ENCODE peak calls at places on chromosomes 7 and 10, in five cellular contexts. One of them, this sample, is unnamed.

GRCh38 chr10:50561266-50561665 is 62.5 kb downstream of the SGMS1 start:
- DNase-seq in HepG2: no peak
- DNase-seq in GM12878: no peak
- DNase-seq in WTC11: no peak
- DNase-seq in K562: no peak
- DNase-seq in this sample: no peak

GRCh38 chr10:124106241-124106905 is 13.0 kb upstream of the CHST15 start:
- DNase-seq in GM12878: peak
- DNase-seq in HepG2: peak
- DNase-seq in WTC11: no peak
- DNase-seq in K562: no peak
- DNase-seq in this sample: no peak

GRCh38 chr7:90594791-90595317 is 1.3 kb upstream of the CDK14 start:
- DNase-seq in GM12878: no peak
- DNase-seq in K562: no peak
- DNase-seq in HepG2: no peak
- DNase-seq in WTC11: peak
- DNase-seq in this sample: no peak

GRCh38 chr10:97089209-97089865 is 96.4 kb downstream of the SLIT1 start:
- DNase-seq in GM12878: no peak
- DNase-seq in WTC11: no peak
- DNase-seq in K562: no peak
- DNase-seq in HepG2: no peak
- DNase-seq in this sample: no peak

GRCh38 chr10:118522791-118523498 is 72.5 kb downstream of the PRLHR start:
- DNase-seq in HepG2: no peak
- DNase-seq in GM12878: no peak
- DNase-seq in K562: no peak
- DNase-seq in WTC11: no peak
- DNase-seq in this sample: no peak

GRCh38 chr10:6061056-6061455 is 1.1 kb downstream of the IL2RA start:
- DNase-seq in K562: no peak
- DNase-seq in WTC11: no peak
- DNase-seq in HepG2: no peak
- DNase-seq in GM12878: no peak
- DNase-seq in this sample: no peak

GRCh38 chr7:45881759-45882464 is 6.4 kb upstream of the IGFBP1 start:
- DNase-seq in GM12878: no peak
- DNase-seq in HepG2: peak
- DNase-seq in K562: no peak
- DNase-seq in WTC11: no peak
- DNase-seq in this sample: no peak

GRCh38 chr7:132899833-132900232 is 182.1 kb downstream of the CHCHD3 start:
- DNase-seq in GM12878: no peak
- DNase-seq in HepG2: no peak
- DNase-seq in WTC11: no peak
- DNase-seq in K562: no peak
- DNase-seq in this sample: no peak

GRCh38 chr7:115357213-115357999 is 435.5 kb downstream of the MDFIC start:
- DNase-seq in GM12878: no peak
- DNase-seq in WTC11: no peak
- DNase-seq in HepG2: no peak
- DNase-seq in K562: no peak
- DNase-seq in this sample: no peak

GRCh38 chr7:55365103-55365679 is at the start of gene LANCL2:
- DNase-seq in GM12878: no peak
- DNase-seq in WTC11: peak
- DNase-seq in HepG2: no peak
- DNase-seq in K562: peak
- DNase-seq in this sample: no peak

GRCh38 chr10:99788598-99789259 is 6.3 kb downstream of the ABCC2 start:
- DNase-seq in HepG2: no peak
- DNase-seq in K562: no peak
- DNase-seq in WTC11: no peak
- DNase-seq in GM12878: no peak
- DNase-seq in this sample: no peak

GRCh38 chr10:17134737-17135260 is 5.2 kb upstream of the CUBN start:
- DNase-seq in WTC11: no peak
- DNase-seq in K562: no peak
- DNase-seq in GM12878: no peak
- DNase-seq in HepG2: no peak
- DNase-seq in this sample: no peak

GRCh38 chr7:116417593-116418345 is 81.8 kb upstream of the CAV2 start:
- DNase-seq in HepG2: no peak
- DNase-seq in K562: no peak
- DNase-seq in GM12878: no peak
- DNase-seq in WTC11: no peak
- DNase-seq in this sample: no peak

GRCh38 chr7:21253740-21254687 is 173.9 kb upstream of the SP4 start:
- DNase-seq in WTC11: peak
- DNase-seq in K562: peak
- DNase-seq in HepG2: peak
- DNase-seq in GM12878: no peak
- DNase-seq in this sample: peak

GRCh38 chr10:70432101-70432500 is 9.4 kb downstream of the NODAL start:
- DNase-seq in K562: no peak
- DNase-seq in WTC11: no peak
- DNase-seq in HepG2: peak
- DNase-seq in GM12878: no peak
- DNase-seq in this sample: no peak

GRCh38 chr10:102322914-102323313 is 72.6 kb upstream of the NFKB2 start:
- DNase-seq in WTC11: no peak
- DNase-seq in K562: no peak
- DNase-seq in HepG2: no peak
- DNase-seq in GM12878: no peak
- DNase-seq in this sample: no peak

GRCh38 chr10:84340632-84341537 is 12.5 kb downstream of the CCSER2 start:
- DNase-seq in HepG2: no peak
- DNase-seq in WTC11: no peak
- DNase-seq in GM12878: no peak
- DNase-seq in K562: no peak
- DNase-seq in this sample: no peak

GRCh38 chr10:71782917-71783490 is 9.7 kb upstream of the VSIR start:
- DNase-seq in K562: no peak
- DNase-seq in HepG2: no peak
- DNase-seq in GM12878: no peak
- DNase-seq in WTC11: no peak
- DNase-seq in this sample: no peak

GRCh38 chr7:31408120-31408729 is 67.7 kb upstream of the NEUROD6 start:
- DNase-seq in WTC11: no peak
- DNase-seq in HepG2: no peak
- DNase-seq in K562: no peak
- DNase-seq in GM12878: no peak
- DNase-seq in this sample: no peak

GRCh38 chr7:22696672-22697071 is 30.3 kb upstream of the IL6 start:
- DNase-seq in WTC11: no peak
- DNase-seq in K562: peak
- DNase-seq in GM12878: no peak
- DNase-seq in HepG2: no peak
- DNase-seq in this sample: no peak

GRCh38 chr10:21516270-21517131 is 9.0 kb downstream of the SKIDA1 start:
- DNase-seq in K562: peak
- DNase-seq in GM12878: no peak
- DNase-seq in HepG2: no peak
- DNase-seq in WTC11: peak
- DNase-seq in this sample: no peak

GRCh38 chr10:70656489-70656888 is 15.8 kb upstream of the ADAMTS14 start:
- DNase-seq in K562: peak
- DNase-seq in GM12878: peak
- DNase-seq in HepG2: no peak
- DNase-seq in WTC11: no peak
- DNase-seq in this sample: no peak

GRCh38 chr10:130336612-130337304 is 200.6 kb downstream of the GLRX3 start:
- DNase-seq in WTC11: no peak
- DNase-seq in HepG2: no peak
- DNase-seq in K562: no peak
- DNase-seq in GM12878: no peak
- DNase-seq in this sample: peak

GRCh38 chr7:33067921-33068320 is 5.3 kb upstream of the NT5C3A start:
- DNase-seq in GM12878: no peak
- DNase-seq in WTC11: no peak
- DNase-seq in HepG2: no peak
- DNase-seq in K562: no peak
- DNase-seq in this sample: no peak
- TF ChIP-seq SP1 in GM12878: no peak
- TF ChIP-seq SP1 in WTC11: no peak
- TF ChIP-seq SP1 in HepG2: no peak
- TF ChIP-seq SP1 in K562: no peak
- TF ChIP-seq SP1 in this sample: no peak

DNA sequence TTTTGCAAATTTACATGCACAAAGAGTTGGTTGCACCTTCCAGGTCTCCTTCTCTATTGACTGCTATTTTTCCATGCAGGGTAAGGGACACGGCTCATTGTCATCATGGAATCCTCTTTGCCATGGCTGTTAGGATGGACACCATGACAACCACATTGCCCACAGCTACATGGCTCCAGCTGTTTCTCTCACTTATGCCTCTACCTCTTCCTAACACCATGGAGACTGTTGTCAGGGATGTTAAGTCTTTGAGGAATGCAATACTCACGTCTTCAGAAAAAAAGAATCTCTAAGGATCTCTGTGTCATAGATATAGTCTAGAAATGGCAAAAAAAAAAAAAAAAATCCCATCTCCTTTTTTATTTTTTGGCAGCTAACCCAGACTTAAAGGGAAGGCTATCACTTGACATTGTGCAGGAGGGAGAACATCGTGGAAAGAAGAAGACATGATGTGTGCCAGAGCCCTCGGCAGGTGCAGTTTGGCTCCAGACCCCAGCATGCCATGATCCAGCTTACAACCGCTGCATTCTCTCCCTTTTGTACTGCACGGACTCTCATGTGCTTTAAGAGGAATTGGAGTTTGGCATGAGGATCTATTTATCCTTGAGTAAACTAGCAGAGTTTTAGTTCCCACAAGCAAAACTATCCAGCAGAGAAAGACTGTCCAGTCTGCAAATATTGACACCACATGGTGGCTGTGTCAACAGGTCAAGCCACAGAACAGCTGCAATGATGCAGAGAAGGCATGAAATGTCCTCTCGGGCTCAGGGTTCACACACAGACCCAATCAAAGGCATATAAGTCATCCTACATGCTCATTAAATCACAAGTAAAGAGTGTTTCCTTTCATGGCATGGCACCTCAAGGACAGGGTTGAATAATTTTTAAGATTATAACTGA is 70.8 kb downstream of the FRMD4A start:
- DNase-seq in WTC11: no peak
- DNase-seq in K562: no peak
- DNase-seq in HepG2: peak
- DNase-seq in GM12878: no peak
- DNase-seq in this sample: no peak
- TF ChIP-seq USF2 in WTC11: no peak
- TF ChIP-seq USF2 in K562: no peak
- TF ChIP-seq USF2 in HepG2: peak
- TF ChIP-seq USF2 in GM12878: no peak
- TF ChIP-seq USF2 in this sample: no peak

DNA sequence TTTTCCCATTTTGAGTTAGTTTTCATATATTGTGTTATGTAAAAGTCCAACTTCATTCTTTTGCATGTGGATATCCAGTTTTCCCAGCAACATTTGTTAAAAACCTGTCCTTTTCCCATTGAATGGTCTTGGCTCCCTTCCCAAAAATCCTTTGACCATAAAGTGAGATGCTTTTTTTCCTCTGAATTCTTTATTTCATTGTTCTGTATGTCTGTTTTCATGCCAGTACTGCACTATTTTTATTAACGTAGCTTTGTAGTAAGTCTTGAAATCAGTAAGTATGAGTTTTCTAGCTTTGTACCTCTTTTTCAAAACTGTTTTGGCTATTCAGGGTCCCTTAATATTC is 20.0 kb downstream of the C1GALT1 start:
- DNase-seq in HepG2: no peak
- DNase-seq in K562: no peak
- DNase-seq in WTC11: no peak
- DNase-seq in GM12878: no peak
- DNase-seq in this sample: no peak
- TF ChIP-seq SP1 in HepG2: no peak
- TF ChIP-seq SP1 in K562: no peak
- TF ChIP-seq SP1 in WTC11: no peak
- TF ChIP-seq SP1 in GM12878: no peak
- TF ChIP-seq SP1 in this sample: no peak

GRCh38 chr10:105714728-105715127 is 1073.6 kb downstream of the SORCS3 start:
- DNase-seq in K562: no peak
- DNase-seq in GM12878: no peak
- DNase-seq in WTC11: no peak
- DNase-seq in HepG2: no peak
- DNase-seq in this sample: no peak
- TF ChIP-seq USF2 in K562: no peak
- TF ChIP-seq USF2 in GM12878: no peak
- TF ChIP-seq USF2 in WTC11: no peak
- TF ChIP-seq USF2 in HepG2: no peak
- TF ChIP-seq USF2 in this sample: no peak

GRCh38 chr7:143285454-143285756 is 647 bp downstream of the TMEM139 start:
- DNase-seq in GM12878: no peak
- DNase-seq in HepG2: peak
- DNase-seq in K562: no peak
- DNase-seq in WTC11: no peak
- DNase-seq in this sample: no peak

GRCh38 chr7:143281529-143281928 is 3.2 kb upstream of the TMEM139 start:
- DNase-seq in K562: no peak
- DNase-seq in WTC11: no peak
- DNase-seq in GM12878: no peak
- DNase-seq in HepG2: no peak
- DNase-seq in this sample: no peak

GRCh38 chr7:143282124-143282523 is 2.6 kb upstream of the TMEM139 start:
- DNase-seq in HepG2: no peak
- DNase-seq in GM12878: no peak
- DNase-seq in K562: no peak
- DNase-seq in WTC11: no peak
- DNase-seq in this sample: no peak

GRCh38 chr7:143284591-143285453 is at the start of gene TMEM139:
- DNase-seq in HepG2: peak
- DNase-seq in WTC11: peak
- DNase-seq in GM12878: no peak
- DNase-seq in K562: peak
- DNase-seq in this sample: no peak

DNA sequence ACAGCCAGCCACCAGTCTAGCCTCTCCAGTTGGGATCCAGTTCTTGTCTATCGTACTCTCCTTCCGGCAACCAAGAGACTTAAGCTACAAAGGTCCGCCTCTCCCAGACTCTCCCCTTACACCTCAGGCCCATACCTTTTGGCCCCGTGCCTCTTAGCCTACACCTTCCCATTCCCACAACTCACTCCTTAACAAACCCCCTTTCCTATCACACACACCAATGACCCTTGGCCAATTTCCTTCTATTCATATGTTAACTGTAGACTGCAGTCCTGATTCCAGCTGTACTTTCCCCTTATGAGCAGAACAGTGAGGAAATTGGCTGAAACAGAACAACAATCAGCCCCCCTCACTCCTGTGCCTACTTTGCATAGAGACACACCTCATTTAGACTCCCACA is 1.4 kb upstream of the TMEM139 start:
- DNase-seq in HepG2: no peak
- DNase-seq in WTC11: no peak
- DNase-seq in GM12878: no peak
- DNase-seq in K562: no peak
- DNase-seq in this sample: no peak
- TF ChIP-seq SP1 in HepG2: no peak
- TF ChIP-seq SP1 in WTC11: no peak
- TF ChIP-seq SP1 in GM12878: no peak
- TF ChIP-seq SP1 in K562: no peak
- TF ChIP-seq SP1 in this sample: no peak

GRCh38 chr7:74657692-74658170 is at the start of gene GTF2I:
- DNase-seq in GM12878: no peak
- DNase-seq in K562: peak
- DNase-seq in HepG2: no peak
- DNase-seq in WTC11: peak
- DNase-seq in this sample: peak
- TF ChIP-seq USF2 in GM12878: no peak
- TF ChIP-seq USF2 in K562: no peak
- TF ChIP-seq USF2 in HepG2: no peak
- TF ChIP-seq USF2 in WTC11: no peak
- TF ChIP-seq USF2 in this sample: no peak